ENCODE peak calls at places on chromosomes 2 and 18, in four cellular contexts. D is astrocyte of the spinal cord, N is mammary epithelial cell, H is body of pancreas. S is an unnamed sample.

GRCh38 chr2:26561918-26562810 is 79.0 kb downstream of the CIB4 start:
- DNase-seq in H (peak), D (no peak), N (peak), S (peak)

GRCh38 chr2:57711991-57712390 is 334.6 kb upstream of the VRK2 start:
- DNase-seq in H (no peak), N (no peak), D (no peak), S (no peak)

GRCh38 chr18:3498705-3499451 is 48.9 kb downstream of the TGIF1 start:
- DNase-seq in D (peak), H (peak), N (no peak), S (no peak)

GRCh38 chr2:216404010-216404618 is 8.2 kb upstream of the SMARCAL1 start:
- DNase-seq in D (peak), N (peak), H (peak), S (peak)

GRCh38 chr2:172102858-172103359 is at the start of gene DLX2:
- DNase-seq in H (peak), N (peak), D (peak), S (peak)

GRCh38 chr2:173599821-173600354 is 245.2 kb downstream of the CDCA7 start:
- DNase-seq in D (no peak), N (no peak), H (no peak), S (no peak)

GRCh38 chr18:4638680-4639079 is 183.6 kb upstream of the DLGAP1 start:
- DNase-seq in H (no peak), D (no peak), N (no peak), S (no peak)

GRCh38 chr2:43707255-43707654 is 31.0 kb upstream of the C1GALT1C1L start:
- DNase-seq in D (peak), N (no peak), H (peak), S (peak)

GRCh38 chr18:12911025-12911927 is 27.2 kb upstream of the PTPN2 start:
- DNase-seq in N (no peak), H (peak), D (peak), S (peak)

GRCh38 chr2:236545248-236545658 is 24.4 kb upstream of the ACKR3 start:
- DNase-seq in D (no peak), H (no peak), N (no peak), S (no peak)

GRCh38 chr18:79117380-79117779 is 48.2 kb downstream of the ATP9B start:
- DNase-seq in N (no peak), H (no peak), D (no peak), S (no peak)

GRCh38 chr2:238615187-238615586 is 188.5 kb downstream of the ASB1 start:
- DNase-seq in H (no peak), N (no peak), D (no peak), S (no peak)

GRCh38 chr2:164542584-164543021 is 78.7 kb downstream of the GRB14 start:
- DNase-seq in H (no peak), D (peak), N (peak), S (peak)

GRCh38 chr2:37619957-37620295 is 51.5 kb downstream of the CDC42EP3 start:
- DNase-seq in H (no peak), N (no peak), D (no peak), S (no peak)

GRCh38 chr18:50665015-50665414 is 105.1 kb downstream of the MAPK4 start:
- DNase-seq in H (no peak), N (no peak), D (no peak), S (no peak)

GRCh38 chr2:20934226-20934625 is 109.6 kb downstream of the APOB start:
- DNase-seq in H (no peak), N (no peak), D (no peak), S (no peak)

GRCh38 chr2:15798716-15799431 is 141.5 kb upstream of the MYCN start:
- DNase-seq in H (no peak), D (no peak), N (no peak), S (no peak)

GRCh38 chr18:77100751-77101355 is 31.7 kb downstream of the MBP start:
- DNase-seq in N (peak), D (no peak), H (no peak), S (peak)

GRCh38 chr2:27191107-27191829 is 20.6 kb upstream of the ATRAID start:
- DNase-seq in N (peak), D (peak), H (peak), S (peak)

GRCh38 chr18:59900222-59901128 is 679 bp downstream of the PMAIP1 start:
- DNase-seq in D (peak), H (peak), N (peak), S (peak)

GRCh38 chr2:239735131-239735828 is 289.9 kb downstream of the NDUFA10 start:
- DNase-seq in D (no peak), N (no peak), H (no peak), S (no peak)

GRCh38 chr2:40401896-40402295 is 50.0 kb downstream of the SLC8A1 start:
- DNase-seq in N (peak), H (no peak), D (peak), S (peak)

GRCh38 chr2:10303634-10304378 is 1.1 kb downstream of the HPCAL1 start:
- DNase-seq in N (peak), H (peak), D (peak), S (no peak)

GRCh38 chr2:179712825-179713224 is 148.6 kb downstream of the ZNF385B start:
- DNase-seq in N (no peak), D (no peak), H (no peak), S (no peak)

S was measured in bronchial epithelial cell.